ENCODE peak calls at places on chromosomes 16 and 17, in seven cellular contexts. Z is upper lobe of right lung, F is tibial artery, D is A549, Y is body of pancreas, I is heart right ventricle, A is HCT116. H is an unnamed sample.

GRCh38 chr17:75051941-75052340 is 4.9 kb downstream of the KCTD2 start:
- DNase-seq in Z (no peak), F (no peak), D (no peak), Y (no peak), I (no peak), A (no peak), H (no peak)

GRCh38 chr17:67245073-67245693 is at the start of gene HELZ:
- DNase-seq in Z (peak), F (peak), D (peak), Y (peak), I (peak), A (peak), H (peak)

GRCh38 chr17:68698761-68699160 is 97.6 kb upstream of the FAM20A start:
- DNase-seq in Z (no peak), F (peak), D (no peak), Y (no peak), I (no peak), A (no peak), H (no peak)

GRCh38 chr16:84013787-84014569 is 28.6 kb downstream of the SLC38A8 start:
- DNase-seq in Z (peak), F (no peak), D (peak), Y (peak), I (no peak), A (peak), H (peak)

GRCh38 chr17:81026266-81027036 is 8.5 kb upstream of the BAIAP2 start:
- DNase-seq in Z (peak), F (no peak), D (no peak), Y (no peak), I (no peak), A (no peak), H (no peak)

GRCh38 chr16:53090591-53091507 is 36.1 kb downstream of the CHD9 start:
- DNase-seq in Z (peak), F (peak), D (no peak), Y (peak), I (peak), A (no peak), H (peak)

GRCh38 chr16:70737377-70738082 is 51.7 kb upstream of the MTSS2 start:
- DNase-seq in Z (peak), F (peak), D (no peak), Y (peak), I (peak), A (no peak), H (peak)

GRCh38 chr17:36514856-36515255 is 19.8 kb downstream of the MYO19 start:
- DNase-seq in Z (no peak), F (no peak), D (no peak), Y (no peak), I (no peak), A (no peak), H (no peak)

GRCh38 chr17:180380-181212 is 854 bp downstream of the DOC2B start:
- DNase-seq in Z (no peak), F (no peak), D (no peak), Y (peak), I (peak), A (no peak), H (no peak)

GRCh38 chr17:34257299-34257985 is 2.4 kb downstream of the CCL2 start:
- DNase-seq in Z (no peak), F (no peak), D (no peak), Y (no peak), I (no peak), A (no peak), H (no peak)

GRCh38 chr17:44915321-44915726 is at the start of gene GFAP:
- DNase-seq in Z (no peak), F (no peak), D (no peak), Y (no peak), I (no peak), A (no peak), H (no peak)

GRCh38 chr16:29745853-29746345 is at the start of gene C16orf54:
- DNase-seq in Z (peak), F (peak), D (no peak), Y (peak), I (peak), A (no peak), H (peak)

GRCh38 chr16:83481589-83481988 is 326.2 kb upstream of the HSBP1 start:
- DNase-seq in Z (no peak), F (no peak), D (no peak), Y (no peak), I (no peak), A (no peak), H (no peak)

GRCh38 chr17:72913315-72913714 is 179.2 kb downstream of the SLC39A11 start:
- DNase-seq in Z (no peak), F (no peak), D (no peak), Y (no peak), I (no peak), A (no peak), H (no peak)

GRCh38 chr17:80438806-80439205 is 23.8 kb downstream of the ENDOV start:
- DNase-seq in Z (no peak), F (no peak), D (no peak), Y (no peak), I (no peak), A (no peak), H (no peak)

GRCh38 chr17:82859431-82860403 is 19.9 kb upstream of the ZNF750 start:
- DNase-seq in Z (peak), F (no peak), D (peak), Y (no peak), I (no peak), A (peak), H (peak)

GRCh38 chr16:80671281-80671849 is 130.6 kb downstream of the DYNLRB2 start:
- DNase-seq in Z (no peak), F (no peak), D (no peak), Y (no peak), I (no peak), A (no peak), H (no peak)

GRCh38 chr17:17363638-17364337 is 60.6 kb downstream of the NT5M start:
- DNase-seq in Z (peak), F (no peak), D (no peak), Y (peak), I (no peak), A (no peak), H (no peak)

GRCh38 chr16:31064882-31065461 is 9.1 kb downstream of the ZNF668 start:
- DNase-seq in Z (no peak), F (peak), D (peak), Y (no peak), I (peak), A (no peak), H (peak)

GRCh38 chr17:43403846-43404245 is 5.1 kb downstream of the ARL4D start:
- DNase-seq in Z (no peak), F (no peak), D (no peak), Y (no peak), I (no peak), A (no peak), H (no peak)
- H3K4me3 ChIP-seq in Z (no peak), F (no peak), D (no peak), Y (no peak), I (no peak), A (no peak), H (no peak)

GRCh38 chr17:39196191-39196819 is 1.2 kb downstream of the CACNB1 start:
- DNase-seq in Z (no peak), F (no peak), D (no peak), Y (no peak), I (no peak), A (no peak), H (no peak)

GRCh38 chr17:39196820-39197331 is 593 bp downstream of the CACNB1 start:
- DNase-seq in Z (peak), F (peak), D (peak), Y (no peak), I (peak), A (no peak), H (peak)

GRCh38 chr17:39198186-39198566 is 707 bp upstream of the CACNB1 start:
- DNase-seq in Z (no peak), F (no peak), D (no peak), Y (no peak), I (no peak), A (no peak), H (no peak)

GRCh38 chr17:39195568-39196160 is 1.8 kb downstream of the CACNB1 start:
- DNase-seq in Z (peak), F (peak), D (no peak), Y (no peak), I (no peak), A (no peak), H (peak)

GRCh38 chr17:39197380-39198185 is at the start of gene CACNB1:
- DNase-seq in Z (peak), F (peak), D (peak), Y (peak), I (peak), A (no peak), H (peak)
- H3K27ac ChIP-seq in Z (peak), F (peak), D (peak), Y (no peak), I (peak), A (peak), H (peak)

DNA sequence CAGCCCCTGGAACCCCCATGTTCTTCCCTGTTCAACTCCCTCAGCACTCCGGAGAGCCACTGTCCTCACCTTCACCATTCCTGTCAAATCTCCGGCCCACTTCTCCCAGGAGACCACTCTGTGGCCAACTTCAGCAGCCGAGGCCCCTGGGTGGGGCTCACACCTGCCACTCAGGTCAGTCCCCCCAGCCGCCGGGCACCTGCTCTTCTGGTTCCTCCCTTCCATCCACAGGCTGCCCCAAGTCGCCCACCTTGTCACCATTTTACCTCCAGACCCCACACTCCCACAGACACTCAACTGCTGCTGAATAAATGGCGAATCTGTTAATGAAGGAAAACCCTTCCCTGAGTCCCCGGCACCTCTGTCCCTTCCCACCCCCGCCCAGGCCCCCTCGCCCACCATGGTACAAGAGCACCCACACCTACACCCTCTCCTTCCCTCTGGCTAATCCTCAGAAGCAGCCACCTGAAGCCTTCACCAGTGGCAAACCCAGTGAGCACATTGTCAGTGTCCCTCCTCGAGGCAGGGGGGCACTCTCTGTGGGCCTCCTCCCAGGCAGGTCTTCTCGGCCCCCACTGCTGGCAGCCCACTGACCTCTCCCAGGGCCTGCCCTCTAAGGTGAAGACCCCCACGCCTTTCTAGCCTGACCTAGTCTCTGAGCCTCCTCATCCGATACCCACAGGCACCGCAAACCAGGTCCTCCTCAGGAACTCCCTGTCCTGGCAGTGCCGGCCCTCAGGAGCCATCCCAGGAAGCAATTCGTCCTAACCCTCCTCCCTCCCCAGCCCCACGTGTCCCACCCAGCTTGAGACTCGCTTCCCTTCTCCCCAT is 8.2 kb downstream of the CANT1 start:
- DNase-seq in Z (no peak), F (no peak), D (no peak), Y (no peak), I (no peak), A (no peak), H (peak)
- TF ChIP-seq CTCF in Z (no peak), F (no peak), D (no peak), Y (no peak), I (no peak), A (no peak), H (no peak)

DNA sequence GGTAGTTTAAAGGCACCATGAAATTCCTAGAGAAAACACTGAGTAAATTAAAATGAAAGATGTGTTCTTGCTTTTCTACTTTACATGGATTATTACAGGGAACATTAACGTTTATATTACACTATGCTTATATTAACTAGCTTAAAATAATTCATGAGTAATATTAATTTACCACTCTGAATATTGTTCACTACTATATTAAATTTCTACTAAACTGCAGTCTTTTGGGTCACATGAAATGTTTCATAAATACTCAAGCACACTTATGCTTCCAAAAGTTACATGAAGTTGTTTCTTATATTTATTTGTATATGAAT is 3.4 kb upstream of the MAP1LC3B start:
- DNase-seq in Z (no peak), F (no peak), D (no peak), Y (no peak), I (no peak), A (no peak), H (no peak)
- H3K4me3 ChIP-seq in Z (peak), F (no peak), D (no peak), Y (no peak), I (no peak), A (no peak), H (no peak)

H was measured in adrenal gland.